ENCODE peak calls at places on chromosomes 2 and 18, in four cellular contexts. B is cardiac fibroblast, Q is SK-N-SH, G is pancreas. S is an unnamed sample.

GRCh38 chr18:53115876-53116585 is 776.0 kb downstream of the DCC start:
- DNase-seq in B (no peak), G (no peak), Q (no peak), S (no peak)

GRCh38 chr2:23387849-23388248 is 2.9 kb downstream of the KLHL29 start:
- DNase-seq in Q (no peak), G (no peak), B (no peak), S (no peak)

GRCh38 chr18:43277164-43277600 is at the start of gene SYT4:
- DNase-seq in B (peak), G (peak), Q (peak), S (peak)

GRCh38 chr2:109614715-109615636 is 812 bp downstream of the SOWAHC start:
- DNase-seq in G (peak), Q (peak), B (peak), S (no peak)

GRCh38 chr18:71799016-71799673 is 745.0 kb downstream of the CBLN2 start:
- DNase-seq in G (no peak), B (no peak), Q (no peak), S (no peak)

GRCh38 chr18:13463526-13463925 is 245.0 kb downstream of the LDLRAD4 start:
- DNase-seq in G (no peak), Q (no peak), B (no peak), S (no peak)

GRCh38 chr18:72197598-72197997 is 346.5 kb downstream of the CBLN2 start:
- DNase-seq in Q (no peak), B (no peak), G (no peak), S (no peak)

GRCh38 chr2:240463866-240464481 is 28.5 kb downstream of the GPC1 start:
- DNase-seq in B (no peak), G (peak), Q (no peak), S (no peak)

GRCh38 chr2:143686585-143687164 is 557.5 kb downstream of the ARHGAP15 start:
- DNase-seq in G (no peak), B (peak), Q (no peak), S (no peak)

GRCh38 chr2:102258025-102258385 is 53.4 kb upstream of the IL1RL1 start:
- DNase-seq in B (no peak), Q (no peak), G (no peak), S (no peak)

GRCh38 chr2:223053431-223054192 is 1.6 kb downstream of the KCNE4 start:
- DNase-seq in Q (no peak), G (peak), B (no peak), S (no peak)

GRCh38 chr2:183269956-183270355 is 145.7 kb downstream of the NUP35 start:
- DNase-seq in Q (no peak), G (no peak), B (peak), S (no peak)

GRCh38 chr18:2681993-2682603 is 26.6 kb downstream of the SMCHD1 start:
- DNase-seq in Q (no peak), G (no peak), B (no peak), S (no peak)

GRCh38 chr2:159736048-159736447 is 23.7 kb downstream of the MARCHF7 start:
- DNase-seq in G (no peak), Q (no peak), B (peak), S (peak)

GRCh38 chr2:177882501-177882900 is 190.1 kb downstream of the PDE11A start:
- DNase-seq in Q (no peak), G (no peak), B (no peak), S (no peak)

GRCh38 chr2:192016265-192016664 is 169.4 kb upstream of the CAVIN2 start:
- DNase-seq in B (no peak), G (no peak), Q (no peak), S (no peak)

GRCh38 chr2:47488870-47489584 is 86.1 kb downstream of the MSH2 start:
- DNase-seq in B (peak), Q (no peak), G (no peak), S (peak)

GRCh38 chr2:1843646-1844045 is 99.3 kb upstream of the PXDN start:
- DNase-seq in B (no peak), Q (no peak), G (no peak), S (no peak)

GRCh38 chr2:166661391-166661790 is 167.3 kb upstream of the SCN7A start:
- DNase-seq in B (no peak), G (no peak), Q (no peak), S (no peak)

GRCh38 chr2:150485114-150485870 is 2.2 kb downstream of the RND3 start:
- DNase-seq in Q (peak), G (peak), B (peak), S (peak)

GRCh38 chr2:230627806-230628724 is 84.6 kb upstream of the CAB39 start:
- DNase-seq in G (no peak), B (peak), Q (no peak), S (no peak)

GRCh38 chr2:32264422-32265149 is at the start of gene NLRC4:
- DNase-seq in B (no peak), G (no peak), Q (no peak), S (no peak)

GRCh38 chr2:223894009-223894408 is 51.1 kb downstream of the WDFY1 start:
- DNase-seq in G (no peak), Q (no peak), B (no peak), S (no peak)

GRCh38 chr2:172234716-172235661 is 132.3 kb upstream of the DLX2 start:
- DNase-seq in G (peak), Q (peak), B (no peak), S (no peak)

GRCh38 chr18:50619833-50620232 is 59.9 kb downstream of the MAPK4 start:
- DNase-seq in Q (no peak), B (no peak), G (no peak), S (no peak)

GRCh38 chr18:23810396-23810795 is 121.1 kb downstream of the LAMA3 start:
- DNase-seq in G (no peak), Q (no peak), B (no peak), S (no peak)

GRCh38 chr2:212489719-212490346 is 48.8 kb downstream of the ERBB4 start:
- DNase-seq in B (no peak), G (no peak), Q (no peak), S (no peak)

GRCh38 chr2:212488611-212489010 is 50.0 kb downstream of the ERBB4 start:
- DNase-seq in Q (no peak), G (no peak), B (no peak), S (no peak)

GRCh38 chr2:212480447-212480846 is 58.2 kb downstream of the ERBB4 start:
- DNase-seq in Q (no peak), B (no peak), G (no peak), S (no peak)

GRCh38 chr2:212484563-212485080 is 54.0 kb downstream of the ERBB4 start:
- DNase-seq in Q (no peak), G (no peak), B (no peak), S (no peak)
- TF ChIP-seq CTCF in Q (peak), G (no peak), B (no peak), S (no peak)

DNA sequence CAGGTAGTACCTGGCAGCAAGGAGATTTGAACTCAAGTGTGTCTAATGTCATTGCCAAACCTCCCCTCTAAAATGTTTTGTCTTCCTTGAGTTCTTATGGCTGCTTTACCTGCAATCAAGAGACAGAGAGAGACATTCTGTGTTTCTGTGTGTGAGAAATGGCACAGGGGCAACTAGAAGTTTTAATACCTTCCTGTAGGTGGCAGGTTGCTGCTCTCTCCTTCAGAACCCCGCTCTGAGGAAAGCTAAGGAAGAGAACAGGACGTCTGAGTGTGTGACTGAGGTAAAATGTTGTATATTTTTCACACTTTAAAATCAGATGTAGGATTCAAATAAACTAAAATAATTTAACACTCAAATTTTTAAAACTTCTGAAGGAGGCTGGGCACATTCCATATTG is 19.2 kb downstream of the DTNA start:
- DNase-seq in Q (peak), B (peak), G (no peak), S (peak)
- TF ChIP-seq CTCF in Q (peak), B (peak), G (peak), S (peak)

DNA sequence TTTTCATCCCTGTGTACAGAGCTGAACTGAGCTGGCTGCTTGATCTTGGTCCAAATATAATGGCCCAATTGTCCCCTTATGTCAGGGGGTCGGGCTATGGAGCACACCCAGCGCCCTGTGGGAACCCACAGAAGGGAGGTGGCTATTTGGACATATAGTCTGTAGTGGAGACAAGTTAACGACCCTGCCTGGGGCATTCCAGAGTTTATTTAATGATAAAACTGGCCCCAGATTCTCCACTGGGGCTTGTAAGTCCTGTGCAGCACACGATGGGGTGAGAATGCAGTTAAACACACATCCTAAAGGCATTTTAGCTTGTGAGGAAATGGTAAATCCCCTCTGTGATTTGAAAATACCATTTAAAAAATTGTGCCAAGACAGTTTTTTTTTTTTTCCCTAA is 72.9 kb downstream of the QPCT start:
- DNase-seq in G (no peak), Q (no peak), B (peak), S (no peak)
- TF ChIP-seq CTCF in G (no peak), Q (no peak), B (no peak), S (no peak)

DNA sequence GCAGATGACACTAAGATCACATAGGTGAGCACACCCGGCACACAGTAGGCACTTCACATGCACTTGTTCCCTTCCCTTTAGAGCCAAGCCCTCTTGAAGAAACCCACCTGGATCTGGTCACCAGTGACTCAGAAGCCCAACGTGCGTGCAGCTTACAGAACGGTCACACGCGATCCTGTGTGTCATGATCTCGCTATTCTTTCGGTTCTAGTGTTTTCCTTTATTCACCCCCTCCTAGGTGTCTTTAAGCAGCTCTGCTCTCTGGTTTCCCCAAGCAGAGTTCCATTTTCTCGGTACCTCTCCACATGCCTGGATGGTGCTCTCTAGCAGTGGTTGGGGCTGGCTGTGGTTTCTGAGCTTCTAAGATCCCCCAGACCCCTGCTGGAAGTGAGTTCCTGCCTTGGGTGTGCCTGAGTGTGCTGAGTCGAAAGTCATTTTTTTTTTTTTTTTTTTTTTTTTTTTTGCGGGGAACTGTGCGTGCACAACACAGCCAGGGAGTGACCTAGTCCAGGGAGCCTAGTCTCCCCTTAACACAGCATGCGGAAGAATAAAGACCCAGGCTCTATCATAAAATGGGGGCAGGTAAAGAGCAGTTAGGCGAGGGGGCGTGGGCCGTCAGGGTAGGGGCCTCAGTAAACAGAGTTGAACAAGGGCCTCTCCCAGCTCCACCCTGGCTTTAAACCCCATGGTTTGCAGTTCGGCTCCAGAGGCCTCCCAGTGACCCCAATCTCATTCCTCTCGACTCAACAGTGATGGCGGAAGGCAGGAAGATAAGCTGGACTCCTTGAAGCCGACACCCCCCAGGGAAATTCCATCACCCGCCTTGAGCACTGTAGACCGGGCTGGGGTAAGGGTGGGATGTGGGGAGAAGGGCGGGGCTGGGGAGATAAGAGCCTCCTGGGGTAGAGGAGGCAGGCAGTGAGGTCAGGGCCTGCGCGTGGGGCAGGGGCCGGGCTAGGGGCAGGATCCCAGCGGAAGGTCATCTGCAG is 29.8 kb upstream of the DNMT3A start:
- DNase-seq in B (no peak), G (no peak), Q (no peak), S (no peak)
- TF ChIP-seq CTCF in B (no peak), G (no peak), Q (no peak), S (no peak)

GRCh38 chr18:20971886-20972267 is 139.7 kb downstream of the ROCK1 start:
- DNase-seq in B (peak), G (no peak), Q (peak), S (peak)
- TF ChIP-seq CTCF in B (peak), G (peak), Q (peak), S (peak)

DNA sequence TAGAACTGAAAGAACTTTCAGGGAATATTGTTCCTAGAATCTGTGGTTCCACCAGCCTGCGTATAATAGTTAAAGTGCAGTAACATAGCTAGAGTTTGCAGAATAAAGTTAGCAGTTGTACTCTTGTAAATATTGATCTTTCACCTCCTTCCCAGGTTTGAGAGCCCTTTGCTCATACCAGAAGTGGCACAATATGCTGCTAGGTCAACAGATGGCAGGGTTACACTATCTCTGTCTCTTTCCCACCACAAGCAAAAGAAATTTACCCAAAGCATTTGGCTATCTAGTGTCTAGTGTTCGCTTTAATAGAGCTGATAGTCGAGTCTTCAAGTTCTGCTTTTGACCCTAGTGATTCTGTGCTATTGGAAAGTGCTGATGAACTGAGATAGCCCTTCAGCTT is 119.0 kb upstream of the KLHL14 start:
- DNase-seq in G (no peak), B (no peak), Q (no peak), S (no peak)
- TF ChIP-seq CTCF in G (no peak), B (no peak), Q (no peak), S (no peak)